ENCODE peak calls at places on chromosomes 6 and 20, in seven cellular contexts. R, E, K, X, F, L and I are unnamed samples.

GRCh38 chr20:47204008-47204745 is 152.3 kb downstream of the ZMYND8 start:
- DNase-seq in R (no peak), E (peak), K (no peak), X (peak), F (no peak), L (peak), I (no peak)

GRCh38 chr6:109609737-109610136 is 81.3 kb downstream of the AK9 start:
- DNase-seq in R (no peak), E (no peak), K (no peak), X (no peak), F (no peak), L (no peak), I (no peak)

GRCh38 chr6:56909115-56909907 is 45.6 kb upstream of the BEND6 start:
- DNase-seq in R (no peak), E (no peak), K (no peak), X (no peak), F (no peak), L (no peak), I (no peak)

GRCh38 chr6:46491789-46492547 is 719 bp upstream of the RCAN2 start:
- DNase-seq in R (peak), E (peak), K (peak), X (peak), F (peak), L (peak), I (peak)

GRCh38 chr6:29845405-29846006 is 17.9 kb downstream of the HLA-G start:
- DNase-seq in R (no peak), E (no peak), K (no peak), X (no peak), F (no peak), L (no peak), I (no peak)

GRCh38 chr6:10831609-10832008 is 6.7 kb downstream of the MAK start:
- DNase-seq in R (no peak), E (no peak), K (no peak), X (no peak), F (no peak), L (no peak), I (no peak)

GRCh38 chr6:134352786-134353480 is 35.0 kb upstream of the SGK1 start:
- DNase-seq in R (no peak), E (peak), K (no peak), X (peak), F (no peak), L (peak), I (no peak)

GRCh38 chr6:23589811-23590210 is 536.2 kb upstream of the NRSN1 start:
- DNase-seq in R (no peak), E (peak), K (no peak), X (no peak), F (no peak), L (no peak), I (no peak)

GRCh38 chr6:128807577-128807976 is 75.4 kb upstream of the LAMA2 start:
- DNase-seq in R (no peak), E (peak), K (no peak), X (peak), F (no peak), L (peak), I (no peak)

GRCh38 chr6:26125015-26125690 is 37.9 kb downstream of the HFE start:
- DNase-seq in R (no peak), E (peak), K (no peak), X (no peak), F (no peak), L (peak), I (peak)

GRCh38 chr6:15491255-15491985 is 171.4 kb downstream of the DTNBP1 start:
- DNase-seq in R (peak), E (peak), K (peak), X (peak), F (peak), L (peak), I (peak)

GRCh38 chr6:2875840-2876207 is 27.3 kb downstream of the SERPINB9 start:
- DNase-seq in R (no peak), E (peak), K (no peak), X (no peak), F (peak), L (no peak), I (no peak)

GRCh38 chr20:14612389-14612788 is 275.0 kb upstream of the FLRT3 start:
- DNase-seq in R (no peak), E (peak), K (peak), X (peak), F (no peak), L (peak), I (no peak)

GRCh38 chr6:42547407-42548329 is 16.2 kb upstream of the UBR2 start:
- DNase-seq in R (peak), E (peak), K (peak), X (peak), F (peak), L (peak), I (peak)